ENCODE peak calls at places on chromosomes 12 and 14, in four cellular contexts. E is CD8-positive, alpha-beta memory T cell; D is prostate gland; U is naive thymus-derived CD4-positive, alpha-beta T cell. J is an unnamed sample.
A peak's percentile ranks its signal among the peaks of the same experiment; 100 is the strongest.

GRCh38 chr14:106605548-106606448 is 1079.4 kb downstream of the TMEM121 start:
- DNase-seq in D (no peak), E (peak; percentile 80), U (peak; percentile 64), J (no peak)

GRCh38 chr14:23916038-23916437 is 37.5 kb upstream of the DHRS4 start:
- DNase-seq in D (no peak), U (no peak), E (no peak), J (no peak)

GRCh38 chr12:130764073-130764472 is 48.0 kb upstream of the RIMBP2 start:
- DNase-seq in U (no peak), E (no peak), D (no peak), J (no peak)

GRCh38 chr12:132318135-132318534 is 11.3 kb downstream of the GALNT9 start:
- DNase-seq in U (no peak), D (no peak), E (no peak), J (no peak)

GRCh38 chr12:116890330-116890729 is 9.1 kb upstream of the HRK start:
- DNase-seq in D (no peak), U (no peak), E (no peak), J (no peak)

GRCh38 chr12:110563702-110564470 is 19.2 kb downstream of the PPTC7 start:
- DNase-seq in D (no peak), E (no peak), U (no peak), J (no peak)

GRCh38 chr12:67772276-67773169 is 124.0 kb downstream of the DYRK2 start:
- DNase-seq in D (no peak), U (no peak), E (no peak), J (no peak)

GRCh38 chr12:62604856-62605255 is 138.2 kb downstream of the MON2 start:
- DNase-seq in U (no peak), D (no peak), E (no peak), J (no peak)

GRCh38 chr12:6939187-6939540 is 4.5 kb upstream of the RNU7-1 start:
- DNase-seq in E (no peak), U (no peak), D (no peak), J (no peak)

DNA sequence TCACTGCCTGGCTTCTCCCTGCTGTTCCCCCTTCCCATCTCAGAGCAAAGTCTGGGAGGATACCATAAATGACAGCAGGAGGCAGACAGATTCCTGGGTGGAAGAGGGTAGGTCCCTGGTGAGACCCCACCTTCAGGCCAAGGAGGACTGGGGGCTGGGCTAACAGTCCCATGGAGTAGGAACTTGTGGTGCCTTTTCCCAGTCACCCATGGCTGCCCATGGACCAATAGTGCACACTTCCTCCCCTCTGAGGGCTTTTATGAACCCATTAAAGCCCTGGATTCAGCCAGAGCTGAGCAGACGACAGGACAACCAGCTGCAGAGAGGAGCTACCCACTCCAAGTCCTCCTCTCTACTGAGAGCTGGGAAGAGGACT is 36.6 kb upstream of the OR5AU1 start:
- DNase-seq in E (no peak), D (no peak), U (no peak), J (no peak)
- H3K4me3 ChIP-seq in E (peak overlapping the region; percentile 59), D (no peak overlapping the region), U (peak overlapping the region; percentile 65), J (peak overlapping the region; percentile 34)

GRCh38 chr12:115774148-115774905 is 503.2 kb downstream of the MED13L start:
- DNase-seq in D (peak; percentile 47), E (no peak), U (no peak), J (no peak)

GRCh38 chr12:115771601-115772000 is 505.9 kb downstream of the MED13L start:
- DNase-seq in U (no peak), E (no peak), D (no peak), J (no peak)

GRCh38 chr12:115770643-115771042 is 506.9 kb downstream of the MED13L start:
- DNase-seq in U (no peak), E (no peak), D (no peak), J (no peak)

GRCh38 chr12:115767921-115768320 is 509.6 kb downstream of the MED13L start:
- DNase-seq in U (no peak), E (no peak), D (no peak), J (no peak)

DNA sequence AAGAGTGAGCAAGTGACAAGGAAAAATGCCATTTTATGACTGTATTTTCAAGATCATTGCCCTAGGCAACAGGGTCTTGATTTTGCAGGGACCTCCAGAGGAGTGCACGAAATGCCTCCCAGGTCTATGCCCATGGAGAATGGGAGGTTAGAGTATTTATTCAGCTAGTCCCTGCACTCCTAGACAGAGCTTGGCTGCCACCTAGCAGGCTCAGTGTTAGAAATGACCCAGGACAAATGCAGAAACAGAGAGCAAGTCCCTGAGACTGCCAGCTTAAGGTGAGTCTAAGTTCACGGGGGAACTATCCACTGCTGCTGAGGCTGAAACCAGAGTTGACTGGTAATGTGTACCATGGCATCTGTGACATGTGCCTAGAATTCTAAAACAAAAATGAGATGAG is 506.4 kb downstream of the MED13L start:
- DNase-seq in E (no peak), U (no peak), D (peak; percentile 53), J (no peak)
- H3K27me3 ChIP-seq in E (no peaks in the 10 kb centered on the region), U (no peaks in the 10 kb centered on the region), D (no peaks in the 10 kb centered on the region), J (no peaks in the 10 kb centered on the region)

DNA sequence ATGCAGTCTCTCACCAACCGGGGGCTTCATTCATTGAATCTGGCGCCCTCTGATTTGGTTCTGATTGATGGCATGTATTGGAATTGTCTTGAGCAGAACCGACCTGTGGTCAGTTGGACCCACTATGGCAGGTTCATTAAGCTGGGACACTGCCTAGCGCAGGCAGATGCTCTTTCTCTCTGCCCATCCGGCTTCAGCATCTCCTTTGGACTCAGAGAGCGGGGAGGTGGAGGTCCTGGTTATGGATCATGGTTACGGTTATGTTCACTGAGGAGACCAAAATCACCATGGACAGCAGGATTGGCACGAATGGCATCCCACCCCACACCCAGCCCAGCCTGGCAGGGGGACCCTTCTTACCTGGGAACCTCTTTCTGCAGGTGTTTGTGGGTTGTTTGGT is 16.4 kb upstream of the BCL7A start:
- DNase-seq in U (no peak), D (no peak), E (no peak), J (no peak)
- H3K4me3 ChIP-seq in U (no peak overlapping the region), D (no peak overlapping the region), E (no peak overlapping the region), J (no peak overlapping the region)

DNA sequence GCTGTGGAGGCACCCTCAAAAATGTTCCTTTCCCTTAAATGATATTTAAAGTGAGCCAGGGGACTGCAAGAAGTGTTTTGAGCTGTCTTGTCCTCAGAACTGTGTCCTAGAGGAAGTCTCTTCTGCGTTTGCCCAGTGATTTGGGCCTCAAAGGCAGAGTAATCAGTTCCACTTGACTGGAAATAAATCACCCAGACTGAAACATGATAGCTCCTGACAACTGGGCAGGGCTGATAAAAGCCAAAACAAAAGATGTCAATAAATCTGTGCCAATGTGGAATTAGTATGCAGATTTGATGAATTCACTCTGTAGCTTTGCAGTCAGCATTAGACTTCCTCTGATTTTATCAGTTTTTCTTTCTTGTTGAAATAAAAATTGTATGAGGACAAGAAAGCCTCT is 180.6 kb downstream of the ERC1 start:
- DNase-seq in D (no peak), E (no peak), U (no peak), J (no peak)
- H3K27me3 ChIP-seq in D (no peaks in the 10 kb centered on the region), E (no peaks in the 10 kb centered on the region), U (no peaks in the 10 kb centered on the region), J (no peaks in the 10 kb centered on the region)

GRCh38 chr12:118374909-118375308 is 1.4 kb upstream of the SUDS3 start:
- DNase-seq in E (no peak), D (no peak), U (no peak), J (no peak)

GRCh38 chr12:118376089-118377004 is at the start of gene SUDS3:
- DNase-seq in E (peak; percentile 95), D (peak; percentile 89), U (peak; percentile 98), J (no peak)

GRCh38 chr12:118374126-118374725 is 1.5 kb upstream of the TAOK3 start:
- DNase-seq in U (no peak), E (no peak), D (no peak), J (no peak)

GRCh38 chr12:118373628-118374027 is 921 bp upstream of the TAOK3 start:
- DNase-seq in E (no peak), D (no peak), U (no peak), J (no peak)

GRCh38 chr12:118375348-118375747 is 1.0 kb upstream of the SUDS3 start:
- DNase-seq in U (no peak), E (no peak), D (no peak), J (no peak)
- H3K4me3 ChIP-seq in U (no peak overlapping the region), E (peak overlapping the region; percentile 86), D (no peak overlapping the region), J (no peak overlapping the region)

GRCh38 chr14:28754209-28754985 is 12.2 kb upstream of the FOXG1 start:
- DNase-seq in E (no peak), U (no peak), D (no peak), J (no peak)

GRCh38 chr14:28755930-28756895 is 10.4 kb upstream of the FOXG1 start:
- DNase-seq in E (no peak), U (no peak), D (no peak), J (no peak)

GRCh38 chr14:28757790-28758189 is 8.8 kb upstream of the FOXG1 start:
- DNase-seq in E (no peak), D (no peak), U (no peak), J (no peak)

GRCh38 chr14:28756896-28757570 is 9.6 kb upstream of the FOXG1 start:
- DNase-seq in E (no peak), D (no peak), U (no peak), J (no peak)

DNA sequence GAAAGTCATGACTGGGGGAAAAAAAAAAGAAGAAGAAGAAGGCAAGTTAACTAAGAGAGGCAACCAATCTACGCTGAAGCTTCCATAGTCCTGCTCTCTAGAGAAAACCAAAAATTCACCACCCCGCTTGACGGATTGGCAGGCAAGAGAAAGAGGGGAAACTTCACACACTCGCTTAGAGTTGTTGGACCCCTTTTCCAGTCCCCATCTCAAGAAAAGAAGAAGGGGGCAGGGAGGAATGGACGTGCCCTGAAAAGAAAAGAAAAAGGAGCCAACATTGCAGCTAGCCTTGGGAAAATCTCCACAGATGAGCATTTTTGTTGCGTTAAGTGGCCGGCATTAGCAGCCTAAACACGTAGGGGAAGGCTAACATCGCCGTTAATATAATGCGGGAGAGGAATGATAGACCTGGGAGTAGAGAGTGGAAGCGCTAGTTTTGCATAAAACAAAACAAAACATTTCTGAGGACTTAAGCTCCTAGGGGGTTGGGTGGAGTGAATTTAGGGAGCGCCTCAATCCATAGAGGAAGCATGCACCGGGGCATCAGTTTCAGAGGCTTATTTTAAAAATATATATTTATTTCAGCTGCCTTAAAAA is 11.3 kb upstream of the FOXG1 start:
- DNase-seq in E (no peak), D (no peak), U (no peak), J (no peak)
- H3K27me3 ChIP-seq in E (peaks cover 12% of the 10 kb centered on the region), D (peaks cover 28% of the 10 kb centered on the region), U (no peaks in the 10 kb centered on the region), J (peaks cover 37% of the 10 kb centered on the region)

GRCh38 chr12:51666696-51667095 is 75.7 kb downstream of the SCN8A start:
- DNase-seq in D (no peak), E (no peak), U (no peak), J (no peak)
- H3K4me3 ChIP-seq in D (no peak overlapping the region), E (no peak overlapping the region), U (no peak overlapping the region), J (no peak overlapping the region)

DNA sequence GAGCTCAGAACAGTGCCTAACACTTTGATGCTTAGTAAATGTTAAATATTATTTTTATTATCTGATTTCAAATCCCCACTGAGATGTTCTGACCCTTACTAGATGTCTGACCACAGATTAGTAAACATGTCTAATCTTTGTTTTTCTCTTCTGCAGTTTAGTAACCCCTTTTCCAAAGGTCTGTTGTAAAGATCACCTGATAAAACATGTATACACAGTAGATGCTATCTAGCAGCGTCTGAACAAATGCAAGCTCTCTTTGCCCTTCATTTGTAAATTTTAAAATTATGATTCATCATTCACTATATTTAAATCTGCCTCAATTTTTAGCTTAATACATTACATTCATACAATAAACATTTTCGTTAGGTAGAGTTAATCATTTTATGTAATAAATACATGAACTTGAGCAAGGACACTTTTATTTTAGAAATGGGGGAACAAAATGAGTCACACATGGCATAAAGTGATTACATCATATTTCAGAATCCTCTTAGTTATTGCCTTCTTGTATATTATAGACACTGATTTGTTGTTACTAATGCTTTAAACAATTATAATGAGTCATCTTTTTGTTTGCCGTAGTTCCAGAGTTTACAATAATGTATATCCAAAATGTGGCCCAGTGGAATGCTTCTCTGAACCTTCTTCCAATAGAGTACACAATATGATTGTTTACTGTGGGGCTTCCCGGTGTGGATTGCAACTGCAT is 1.7 kb upstream of the OR4K5 start:
- DNase-seq in E (no peak), D (no peak), U (no peak), J (no peak)
- H3K27me3 ChIP-seq in E (no peaks in the 10 kb centered on the region), D (no peaks in the 10 kb centered on the region), U (no peaks in the 10 kb centered on the region), J (no peaks in the 10 kb centered on the region)

GRCh38 chr12:27013606-27014084 is 539 bp downstream of the TM7SF3 start:
- DNase-seq in E (no peak), D (no peak), U (no peak), J (no peak)
- H3K4me3 ChIP-seq in E (peak overlapping the region; percentile 89), D (peak overlapping the region; percentile 91), U (peak overlapping the region; percentile 92), J (peak overlapping the region; percentile 89)